ENCODE peak calls at places on chromosomes 6 and 20, in four cellular contexts. One of them, this sample, is unnamed.

GRCh38 chr6:148293181-148293995 is 49.2 kb upstream of the SASH1 start:
- DNase-seq in BJ: no peak
- DNase-seq in naive B cell: no peak
- DNase-seq in stimulated activated CD4-positive, alpha-beta T cell treated with anti-CD3 and anti-CD28 coated beads, TNF-alpha, amount 100 ng/mL, for 24 hours: no peak
- DNase-seq in this sample: no peak

GRCh38 chr6:148343028-148343374 is 363 bp downstream of the SASH1 start:
- DNase-seq in BJ: no peak
- DNase-seq in naive B cell: no peak
- DNase-seq in stimulated activated CD4-positive, alpha-beta T cell treated with anti-CD3 and anti-CD28 coated beads, TNF-alpha, amount 100 ng/mL, for 24 hours: no peak
- DNase-seq in this sample: no peak

GRCh38 chr6:153503810-153504209 is 372.7 kb upstream of the RGS17 start:
- DNase-seq in naive B cell: no peak
- DNase-seq in stimulated activated CD4-positive, alpha-beta T cell treated with anti-CD3 and anti-CD28 coated beads, TNF-alpha, amount 100 ng/mL, for 24 hours: no peak
- DNase-seq in BJ: no peak
- DNase-seq in this sample: no peak

GRCh38 chr6:142816024-142816423 is 129.0 kb downstream of the HIVEP2 start:
- DNase-seq in BJ: no peak
- DNase-seq in stimulated activated CD4-positive, alpha-beta T cell treated with anti-CD3 and anti-CD28 coated beads, TNF-alpha, amount 100 ng/mL, for 24 hours: no peak
- DNase-seq in naive B cell: no peak
- DNase-seq in this sample: no peak

GRCh38 chr20:10671850-10672578 is 1.8 kb downstream of the JAG1 start:
- DNase-seq in naive B cell: no peak
- DNase-seq in stimulated activated CD4-positive, alpha-beta T cell treated with anti-CD3 and anti-CD28 coated beads, TNF-alpha, amount 100 ng/mL, for 24 hours: no peak
- DNase-seq in BJ: no peak
- DNase-seq in this sample: no peak

GRCh38 chr6:158528826-158529225 is 31.1 kb upstream of the TMEM181 start:
- DNase-seq in naive B cell: no peak
- DNase-seq in BJ: no peak
- DNase-seq in stimulated activated CD4-positive, alpha-beta T cell treated with anti-CD3 and anti-CD28 coated beads, TNF-alpha, amount 100 ng/mL, for 24 hours: no peak
- DNase-seq in this sample: no peak

GRCh38 chr20:41143354-41143753 is 6.0 kb downstream of the PLCG1 start:
- DNase-seq in naive B cell: no peak
- DNase-seq in BJ: no peak
- DNase-seq in stimulated activated CD4-positive, alpha-beta T cell treated with anti-CD3 and anti-CD28 coated beads, TNF-alpha, amount 100 ng/mL, for 24 hours: no peak
- DNase-seq in this sample: no peak

GRCh38 chr6:136306466-136306865 is 16.8 kb upstream of the BCLAF1 start:
- DNase-seq in BJ: no peak
- DNase-seq in naive B cell: no peak
- DNase-seq in stimulated activated CD4-positive, alpha-beta T cell treated with anti-CD3 and anti-CD28 coated beads, TNF-alpha, amount 100 ng/mL, for 24 hours: no peak
- DNase-seq in this sample: no peak

GRCh38 chr6:35586542-35586941 is 73.8 kb upstream of the TULP1 start:
- DNase-seq in stimulated activated CD4-positive, alpha-beta T cell treated with anti-CD3 and anti-CD28 coated beads, TNF-alpha, amount 100 ng/mL, for 24 hours: no peak
- DNase-seq in BJ: no peak
- DNase-seq in naive B cell: no peak
- DNase-seq in this sample: no peak

GRCh38 chr6:128914051-128914450 is 31.1 kb downstream of the LAMA2 start:
- DNase-seq in naive B cell: no peak
- DNase-seq in stimulated activated CD4-positive, alpha-beta T cell treated with anti-CD3 and anti-CD28 coated beads, TNF-alpha, amount 100 ng/mL, for 24 hours: no peak
- DNase-seq in BJ: no peak
- DNase-seq in this sample: no peak

GRCh38 chr20:45771182-45771759 is 20.4 kb downstream of the WFDC3 start:
- DNase-seq in stimulated activated CD4-positive, alpha-beta T cell treated with anti-CD3 and anti-CD28 coated beads, TNF-alpha, amount 100 ng/mL, for 24 hours: peak
- DNase-seq in BJ: no peak
- DNase-seq in naive B cell: peak
- DNase-seq in this sample: peak

GRCh38 chr6:134936927-134937326 is 13.0 kb downstream of the ALDH8A1 start:
- DNase-seq in BJ: peak
- DNase-seq in stimulated activated CD4-positive, alpha-beta T cell treated with anti-CD3 and anti-CD28 coated beads, TNF-alpha, amount 100 ng/mL, for 24 hours: no peak
- DNase-seq in naive B cell: no peak
- DNase-seq in this sample: no peak

GRCh38 chr20:63979549-63980316 is at the start of gene SAMD10:
- DNase-seq in BJ: no peak
- DNase-seq in stimulated activated CD4-positive, alpha-beta T cell treated with anti-CD3 and anti-CD28 coated beads, TNF-alpha, amount 100 ng/mL, for 24 hours: peak
- DNase-seq in naive B cell: peak
- DNase-seq in this sample: peak

GRCh38 chr20:46255440-46256104 is 52.7 kb downstream of the CDH22 start:
- DNase-seq in naive B cell: no peak
- DNase-seq in BJ: no peak
- DNase-seq in stimulated activated CD4-positive, alpha-beta T cell treated with anti-CD3 and anti-CD28 coated beads, TNF-alpha, amount 100 ng/mL, for 24 hours: no peak
- DNase-seq in this sample: no peak

GRCh38 chr6:49406241-49406970 is 56.6 kb downstream of the MMUT start:
- DNase-seq in BJ: no peak
- DNase-seq in stimulated activated CD4-positive, alpha-beta T cell treated with anti-CD3 and anti-CD28 coated beads, TNF-alpha, amount 100 ng/mL, for 24 hours: no peak
- DNase-seq in naive B cell: no peak
- DNase-seq in this sample: no peak

GRCh38 chr6:70415247-70415646 is 1.9 kb downstream of the FAM135A start:
- DNase-seq in BJ: no peak
- DNase-seq in naive B cell: peak
- DNase-seq in stimulated activated CD4-positive, alpha-beta T cell treated with anti-CD3 and anti-CD28 coated beads, TNF-alpha, amount 100 ng/mL, for 24 hours: no peak
- DNase-seq in this sample: no peak

GRCh38 chr6:109978174-109979032 is at the start of gene GPR6:
- DNase-seq in naive B cell: peak
- DNase-seq in BJ: no peak
- DNase-seq in stimulated activated CD4-positive, alpha-beta T cell treated with anti-CD3 and anti-CD28 coated beads, TNF-alpha, amount 100 ng/mL, for 24 hours: peak
- DNase-seq in this sample: no peak

GRCh38 chr20:58271596-58272460 is 37.7 kb upstream of the RAB22A start:
- DNase-seq in stimulated activated CD4-positive, alpha-beta T cell treated with anti-CD3 and anti-CD28 coated beads, TNF-alpha, amount 100 ng/mL, for 24 hours: no peak
- DNase-seq in BJ: no peak
- DNase-seq in naive B cell: no peak
- DNase-seq in this sample: no peak

GRCh38 chr20:38275815-38276550 is 15.4 kb upstream of the KIAA1755 start:
- DNase-seq in naive B cell: no peak
- DNase-seq in BJ: peak
- DNase-seq in stimulated activated CD4-positive, alpha-beta T cell treated with anti-CD3 and anti-CD28 coated beads, TNF-alpha, amount 100 ng/mL, for 24 hours: no peak
- DNase-seq in this sample: no peak

GRCh38 chr20:63738687-63739128 is 868 bp upstream of the SLC2A4RG start:
- DNase-seq in stimulated activated CD4-positive, alpha-beta T cell treated with anti-CD3 and anti-CD28 coated beads, TNF-alpha, amount 100 ng/mL, for 24 hours: no peak
- DNase-seq in naive B cell: no peak
- DNase-seq in BJ: no peak
- DNase-seq in this sample: no peak

GRCh38 chr6:74870403-74870802 is 335.4 kb downstream of the COL12A1 start:
- DNase-seq in naive B cell: no peak
- DNase-seq in stimulated activated CD4-positive, alpha-beta T cell treated with anti-CD3 and anti-CD28 coated beads, TNF-alpha, amount 100 ng/mL, for 24 hours: no peak
- DNase-seq in BJ: peak
- DNase-seq in this sample: no peak

GRCh38 chr6:15769471-15770088 is 106.8 kb upstream of the DTNBP1 start:
- DNase-seq in BJ: no peak
- DNase-seq in naive B cell: no peak
- DNase-seq in stimulated activated CD4-positive, alpha-beta T cell treated with anti-CD3 and anti-CD28 coated beads, TNF-alpha, amount 100 ng/mL, for 24 hours: no peak
- DNase-seq in this sample: no peak

GRCh38 chr6:135568366-135568765 is 70.8 kb upstream of the AHI1 start:
- DNase-seq in naive B cell: no peak
- DNase-seq in stimulated activated CD4-positive, alpha-beta T cell treated with anti-CD3 and anti-CD28 coated beads, TNF-alpha, amount 100 ng/mL, for 24 hours: no peak
- DNase-seq in BJ: peak
- DNase-seq in this sample: no peak

GRCh38 chr6:123841067-123841896 is 37.6 kb downstream of the NKAIN2 start:
- DNase-seq in naive B cell: no peak
- DNase-seq in stimulated activated CD4-positive, alpha-beta T cell treated with anti-CD3 and anti-CD28 coated beads, TNF-alpha, amount 100 ng/mL, for 24 hours: no peak
- DNase-seq in BJ: no peak
- DNase-seq in this sample: no peak

GRCh38 chr6:14723535-14724086 is 522.3 kb upstream of the JARID2 start:
- DNase-seq in stimulated activated CD4-positive, alpha-beta T cell treated with anti-CD3 and anti-CD28 coated beads, TNF-alpha, amount 100 ng/mL, for 24 hours: no peak
- DNase-seq in naive B cell: no peak
- DNase-seq in BJ: no peak
- DNase-seq in this sample: no peak

GRCh38 chr6:7165736-7166296 is 58.1 kb downstream of the RREB1 start:
- DNase-seq in naive B cell: no peak
- DNase-seq in BJ: no peak
- DNase-seq in stimulated activated CD4-positive, alpha-beta T cell treated with anti-CD3 and anti-CD28 coated beads, TNF-alpha, amount 100 ng/mL, for 24 hours: no peak
- DNase-seq in this sample: no peak

GRCh38 chr20:62398120-62398821 is 8.8 kb downstream of the CABLES2 start:
- DNase-seq in BJ: no peak
- DNase-seq in naive B cell: no peak
- DNase-seq in stimulated activated CD4-positive, alpha-beta T cell treated with anti-CD3 and anti-CD28 coated beads, TNF-alpha, amount 100 ng/mL, for 24 hours: no peak
- DNase-seq in this sample: no peak

GRCh38 chr20:38127011-38127621 is 38.0 kb downstream of the TGM2 start:
- DNase-seq in naive B cell: no peak
- DNase-seq in BJ: no peak
- DNase-seq in stimulated activated CD4-positive, alpha-beta T cell treated with anti-CD3 and anti-CD28 coated beads, TNF-alpha, amount 100 ng/mL, for 24 hours: no peak
- DNase-seq in this sample: no peak

GRCh38 chr20:16674243-16674642 is 55.6 kb upstream of the SNRPB2 start:
- DNase-seq in BJ: no peak
- DNase-seq in stimulated activated CD4-positive, alpha-beta T cell treated with anti-CD3 and anti-CD28 coated beads, TNF-alpha, amount 100 ng/mL, for 24 hours: no peak
- DNase-seq in naive B cell: no peak
- DNase-seq in this sample: no peak

GRCh38 chr6:144286503-144287393 is 1.6 kb downstream of the UTRN start:
- DNase-seq in stimulated activated CD4-positive, alpha-beta T cell treated with anti-CD3 and anti-CD28 coated beads, TNF-alpha, amount 100 ng/mL, for 24 hours: no peak
- DNase-seq in naive B cell: peak
- DNase-seq in BJ: peak
- DNase-seq in this sample: no peak

GRCh38 chr6:43718387-43719105 is 31.0 kb upstream of the MRPS18A start:
- DNase-seq in naive B cell: no peak
- DNase-seq in BJ: no peak
- DNase-seq in stimulated activated CD4-positive, alpha-beta T cell treated with anti-CD3 and anti-CD28 coated beads, TNF-alpha, amount 100 ng/mL, for 24 hours: no peak
- DNase-seq in this sample: no peak

GRCh38 chr6:44058617-44059358 is 68.5 kb downstream of the MRPL14 start:
- DNase-seq in BJ: peak
- DNase-seq in naive B cell: no peak
- DNase-seq in stimulated activated CD4-positive, alpha-beta T cell treated with anti-CD3 and anti-CD28 coated beads, TNF-alpha, amount 100 ng/mL, for 24 hours: no peak
- DNase-seq in this sample: no peak

GRCh38 chr6:43644940-43645612 is at the start of gene RSPH9:
- DNase-seq in naive B cell: peak
- DNase-seq in BJ: no peak
- DNase-seq in stimulated activated CD4-positive, alpha-beta T cell treated with anti-CD3 and anti-CD28 coated beads, TNF-alpha, amount 100 ng/mL, for 24 hours: peak
- DNase-seq in this sample: peak

GRCh38 chr6:111469543-111469942 is 13.5 kb downstream of the REV3L start:
- DNase-seq in naive B cell: no peak
- DNase-seq in BJ: no peak
- DNase-seq in stimulated activated CD4-positive, alpha-beta T cell treated with anti-CD3 and anti-CD28 coated beads, TNF-alpha, amount 100 ng/mL, for 24 hours: no peak
- DNase-seq in this sample: no peak

GRCh38 chr20:62475819-62476073 is at the start of gene GATA5:
- DNase-seq in stimulated activated CD4-positive, alpha-beta T cell treated with anti-CD3 and anti-CD28 coated beads, TNF-alpha, amount 100 ng/mL, for 24 hours: no peak
- DNase-seq in naive B cell: no peak
- DNase-seq in BJ: no peak
- DNase-seq in this sample: no peak

GRCh38 chr20:62142252-62143117 is 709 bp downstream of the PSMA7 start:
- DNase-seq in BJ: no peak
- DNase-seq in naive B cell: no peak
- DNase-seq in stimulated activated CD4-positive, alpha-beta T cell treated with anti-CD3 and anti-CD28 coated beads, TNF-alpha, amount 100 ng/mL, for 24 hours: no peak
- DNase-seq in this sample: no peak

GRCh38 chr6:91812596-91813274 is 1225.9 kb upstream of the MAP3K7 start:
- DNase-seq in naive B cell: no peak
- DNase-seq in BJ: no peak
- DNase-seq in stimulated activated CD4-positive, alpha-beta T cell treated with anti-CD3 and anti-CD28 coated beads, TNF-alpha, amount 100 ng/mL, for 24 hours: no peak
- DNase-seq in this sample: no peak

GRCh38 chr6:310671-311070 is 18.4 kb downstream of the DUSP22 start:
- DNase-seq in stimulated activated CD4-positive, alpha-beta T cell treated with anti-CD3 and anti-CD28 coated beads, TNF-alpha, amount 100 ng/mL, for 24 hours: no peak
- DNase-seq in naive B cell: no peak
- DNase-seq in BJ: no peak
- DNase-seq in this sample: no peak